ENCODE peak calls at places on chromosomes 6 and 20, in seven cellular contexts. X is iris pigment epithelial cell; R is endothelial cell; B is foreskin keratinocyte; N is stimulated activated CD8-positive, alpha-beta memory T cell treated with anti-CD3 and anti-CD28 coated beads, Interleukin-15, amount 100 ng/mL, for 24 hours; U is H54; V is GM12865. D is an unnamed sample.
A peak's percentile ranks its signal among the peaks of the same experiment; 100 is the strongest.

GRCh38 chr6:56765494-56765893 is 122.8 kb upstream of the DST start:
- DNase-seq in X (no peak), V (no peak), B (no peak), R (no peak), N (no peak), U (no peak), D (no peak)

GRCh38 chr6:170516783-170517616 is 36.1 kb downstream of the PSMB1 start:
- DNase-seq in B (peak; percentile 64), R (peak; percentile 40), U (no peak), N (no peak), V (peak; percentile 71), X (peak; percentile 78), D (peak; percentile 89)

GRCh38 chr6:82494367-82494766 is 130.8 kb downstream of the TPBG start:
- DNase-seq in R (no peak), U (no peak), N (no peak), X (peak; percentile 11), V (no peak), B (no peak), D (peak; percentile 16)

GRCh38 chr6:167782698-167783517 is 43.8 kb upstream of the AFDN start:
- DNase-seq in U (no peak), X (no peak), V (no peak), N (no peak), B (no peak), R (no peak), D (no peak)

GRCh38 chr6:17167327-17167979 is 65.6 kb downstream of the STMND1 start:
- DNase-seq in U (peak; percentile 33), X (peak; percentile 31), B (peak; percentile 60), R (peak; percentile 60), V (peak; percentile 3), N (no peak), D (peak; percentile 96)

GRCh38 chr6:13811627-13812358 is 2.6 kb downstream of the MCUR1 start:
- DNase-seq in X (no peak), V (no peak), R (no peak), U (no peak), B (no peak), N (no peak), D (no peak)

GRCh38 chr20:10924628-10925266 is 250.9 kb upstream of the JAG1 start:
- DNase-seq in R (no peak), U (no peak), V (no peak), N (no peak), B (peak; percentile 55), X (peak; percentile 91), D (no peak)

GRCh38 chr20:32957451-32957850 is 46.8 kb downstream of the SUN5 start:
- DNase-seq in B (no peak), N (no peak), U (no peak), R (no peak), X (no peak), V (no peak), D (no peak)

GRCh38 chr6:133953634-133954415 is 801 bp downstream of the TBPL1 start:
- DNase-seq in X (no peak), R (no peak), V (peak; percentile 23), U (no peak), B (no peak), N (no peak), D (peak; percentile 29)

D was measured in mesendoderm.